ENCODE peak calls at places on chromosome 18, in eight cellular contexts. X is MM.1S, N is hepatocyte, C is PC-9, O is GM23248, Z is GM23338, B is HCT116, V is PC-3. A is an unnamed sample.

GRCh38 chr18:49023938-49024341 is 73.2 kb upstream of the SMAD7 start:
- DNase-seq in N (peak; percentile 5), V (no peak), Z (no peak), O (no peak), X (no peak), B (no peak), C (no peak), A (peak; percentile 39)

GRCh38 chr18:78992041-78992735 is 12.6 kb downstream of the SALL3 start:
- DNase-seq in B (no peak), C (no peak), V (no peak), X (no peak), O (no peak), Z (peak; percentile 55), N (no peak), A (no peak)

GRCh38 chr18:470661-471501 is 29.6 kb downstream of the COLEC12 start:
- DNase-seq in X (no peak), C (no peak), Z (no peak), O (peak; percentile 84), B (no peak), N (no peak), V (peak; percentile 38), A (no peak)

GRCh38 chr18:48203961-48204666 is 205.1 kb downstream of the ZBTB7C start:
- DNase-seq in B (no peak), X (no peak), V (peak; percentile 25), N (peak; percentile 52), O (no peak), Z (no peak), C (no peak), A (no peak)

GRCh38 chr18:58004317-58004716 is 39.7 kb upstream of the NEDD4L start:
- DNase-seq in O (peak; percentile 85), Z (no peak), X (no peak), B (peak; percentile 60), V (peak; percentile 92), C (no peak), N (no peak), A (no peak)

GRCh38 chr18:45920367-45920766 is 46.8 kb downstream of the EPG5 start:
- DNase-seq in C (peak; percentile 34), Z (no peak), B (no peak), V (peak; percentile 60), X (no peak), N (no peak), O (peak; percentile 93), A (no peak)

GRCh38 chr18:23964282-23965238 is 50.0 kb upstream of the TTC39C start:
- DNase-seq in C (no peak), Z (peak; percentile 58), N (peak; percentile 3), O (no peak), V (no peak), B (peak; percentile 55), X (no peak), A (peak; percentile 34)

GRCh38 chr18:2900742-2901404 is 54.1 kb downstream of the EMILIN2 start:
- DNase-seq in N (no peak), V (no peak), B (no peak), Z (no peak), C (no peak), O (no peak), X (peak; percentile 9), A (no peak)

GRCh38 chr18:74963820-74964446 is 245.0 kb downstream of the PTGR3 start:
- DNase-seq in N (peak; percentile 43), C (peak; percentile 7), X (peak; percentile 61), O (peak; percentile 67), V (peak; percentile 63), B (peak; percentile 33), Z (peak; percentile 76), A (peak; percentile 26)

GRCh38 chr18:2656237-2657042 is 914 bp downstream of the SMCHD1 start:
- DNase-seq in O (peak; percentile 76), V (peak; percentile 25), C (peak; percentile 35), Z (peak; percentile 55), B (no peak), X (peak; percentile 45), N (peak; percentile 63), A (peak; percentile 55)

GRCh38 chr18:49582579-49582978 is 20.7 kb downstream of the LIPG start:
- DNase-seq in N (peak; percentile 51), O (peak; percentile 57), Z (no peak), B (no peak), C (no peak), V (no peak), X (no peak), A (no peak)

GRCh38 chr18:40152859-40153258 is 1802.2 kb upstream of the PIK3C3 start:
- DNase-seq in V (peak; percentile 8), B (no peak), X (no peak), C (no peak), N (no peak), Z (no peak), O (peak; percentile 61), A (no peak)

GRCh38 chr18:28494151-28494550 is 317.2 kb upstream of the CDH2 start:
- DNase-seq in V (no peak), B (no peak), C (no peak), N (no peak), Z (no peak), X (no peak), O (peak; percentile 82), A (no peak)

GRCh38 chr18:3380384-3380961 is 69.5 kb upstream of the TGIF1 start:
- DNase-seq in O (peak; percentile 58), V (peak; percentile 71), X (no peak), B (peak; percentile 24), C (no peak), Z (no peak), N (no peak), A (no peak)

GRCh38 chr18:75139226-75139911 is 69.6 kb downstream of the PTGR3 start:
- DNase-seq in O (no peak), N (no peak), C (no peak), X (no peak), V (no peak), Z (no peak), B (no peak), A (no peak)

GRCh38 chr18:812123-812672 is at the start of gene YES1:
- DNase-seq in O (peak; percentile 86), Z (peak; percentile 84), C (peak; percentile 87), V (peak; percentile 85), X (peak; percentile 75), N (peak; percentile 93), B (peak; percentile 35), A (no peak)

GRCh38 chr18:43571078-43571689 is 293.9 kb upstream of the SYT4 start:
- DNase-seq in V (peak; percentile 59), C (no peak), X (peak; percentile 71), O (peak; percentile 58), N (peak; percentile 67), Z (peak; percentile 82), B (no peak), A (peak; percentile 14)

GRCh38 chr18:21441670-21442069 is 158.8 kb downstream of the ESCO1 start:
- DNase-seq in O (no peak), Z (no peak), C (no peak), B (no peak), N (no peak), V (no peak), X (no peak), A (no peak)

GRCh38 chr18:48841381-48842258 is 109.1 kb downstream of the SMAD7 start:
- DNase-seq in C (peak; percentile 39), V (no peak), N (peak; percentile 63), B (no peak), O (peak; percentile 77), Z (no peak), X (no peak), A (no peak)

GRCh38 chr18:41666251-41666650 is 288.8 kb upstream of the PIK3C3 start:
- DNase-seq in C (no peak), Z (no peak), X (no peak), O (no peak), N (no peak), B (no peak), V (peak; percentile 37), A (no peak)

GRCh38 chr18:6795307-6795706 is 65.8 kb downstream of the ARHGAP28 start:
- DNase-seq in Z (no peak), O (peak; percentile 11), N (peak; percentile 64), X (no peak), B (no peak), V (no peak), C (no peak), A (no peak)

GRCh38 chr18:45916302-45916701 is 50.8 kb downstream of the EPG5 start:
- DNase-seq in V (no peak), X (no peak), B (no peak), O (no peak), N (peak; percentile 10), Z (peak; percentile 22), C (no peak), A (peak; percentile 0)

GRCh38 chr18:68623342-68623741 is 91.6 kb downstream of the TMX3 start:
- DNase-seq in V (peak; percentile 78), Z (peak; percentile 87), X (peak; percentile 64), C (peak; percentile 26), B (peak; percentile 16), N (peak; percentile 80), O (peak; percentile 86), A (peak; percentile 16)

GRCh38 chr18:80023173-80023572 is 11.1 kb upstream of the RBFA start:
- DNase-seq in V (no peak), N (no peak), O (peak; percentile 9), X (no peak), Z (peak; percentile 70), B (peak; percentile 28), C (no peak), A (peak; percentile 19)

GRCh38 chr18:3966985-3967856 is 487.9 kb downstream of the DLGAP1 start:
- DNase-seq in V (peak; percentile 29), Z (peak; percentile 78), N (peak; percentile 16), C (peak; percentile 41), B (no peak), X (no peak), O (peak; percentile 59), A (no peak)

GRCh38 chr18:62326646-62327348 is 1.7 kb downstream of the TNFRSF11A start:
- DNase-seq in B (no peak), C (no peak), Z (no peak), N (no peak), V (peak; percentile 16), O (peak; percentile 9), X (no peak), A (no peak)
- H3K9me2 ChIP-seq in B (no peaks in the 10 kb centered on the region), C (no peaks in the 10 kb centered on the region), Z (no peaks in the 10 kb centered on the region), N (no peaks in the 10 kb centered on the region), V (no peaks in the 10 kb centered on the region), O (no peaks in the 10 kb centered on the region), X (no peaks in the 10 kb centered on the region), A (no peaks in the 10 kb centered on the region)

GRCh38 chr18:76633504-76634259 is 138.6 kb upstream of the ZNF516 start:
- DNase-seq in C (no peak), B (no peak), N (no peak), O (no peak), V (no peak), X (no peak), Z (no peak), A (no peak)
- H3K9me2 ChIP-seq in C (no peaks in the 10 kb centered on the region), B (no peaks in the 10 kb centered on the region), N (no peaks in the 10 kb centered on the region), O (peaks cover 4% of the 10 kb centered on the region), V (no peaks in the 10 kb centered on the region), X (no peaks in the 10 kb centered on the region), Z (no peaks in the 10 kb centered on the region), A (no peaks in the 10 kb centered on the region)

DNA sequence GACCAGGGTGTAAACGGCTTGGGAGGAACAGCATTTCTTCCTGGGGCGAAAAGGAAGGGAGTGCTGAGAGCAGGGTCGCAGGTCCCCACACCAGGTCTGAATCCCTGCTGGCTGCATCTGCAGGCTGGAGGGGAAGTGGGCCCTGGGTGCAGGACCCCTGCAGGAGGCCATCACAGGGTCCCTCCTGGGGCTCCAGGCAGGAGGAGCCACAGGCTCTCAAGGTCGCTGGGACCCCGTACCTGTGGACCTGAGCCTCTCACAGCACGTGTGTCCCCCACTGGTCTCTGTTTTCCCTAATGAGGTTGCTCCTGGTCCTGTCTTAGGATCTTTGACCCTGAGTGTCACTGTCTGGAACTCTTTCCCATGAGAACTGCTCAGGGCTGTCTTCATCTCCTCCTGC is 147.8 kb upstream of the ZNF236 start:
- DNase-seq in X (no peak), V (no peak), B (no peak), C (no peak), O (no peak), Z (no peak), N (no peak), A (no peak)
- H3K9me2 ChIP-seq in X (no peaks in the 10 kb centered on the region), V (no peaks in the 10 kb centered on the region), B (no peaks in the 10 kb centered on the region), C (no peaks in the 10 kb centered on the region), O (no peaks in the 10 kb centered on the region), Z (peaks cover 4% of the 10 kb centered on the region), N (no peaks in the 10 kb centered on the region), A (no peaks in the 10 kb centered on the region)

GRCh38 chr18:37612941-37613340 is 47.3 kb upstream of the CELF4 start:
- DNase-seq in Z (no peak), V (no peak), B (no peak), N (no peak), C (no peak), O (no peak), X (no peak), A (no peak)
- H3K9me2 ChIP-seq in Z (no peaks in the 10 kb centered on the region), V (no peaks in the 10 kb centered on the region), B (no peaks in the 10 kb centered on the region), N (no peaks in the 10 kb centered on the region), C (no peaks in the 10 kb centered on the region), O (no peaks in the 10 kb centered on the region), X (no peaks in the 10 kb centered on the region), A (no peaks in the 10 kb centered on the region)